ENCODE peak calls at places on chromosomes 6 and 20, in seven cellular contexts. R is NCI-H510A treated with DMSO at 0.1 percent for 48 hours, M is neural crest cell, N is HFFc6, S is mesothelial cell of epicardium, T is M059J, Z is midbrain. D is an unnamed sample.

GRCh38 chr6:42777126-42777822 is 4.6 kb upstream of the BICRAL start:
- DNase-seq in R (no peak), T (peak), N (peak), Z (no peak), M (no peak), S (no peak), D (no peak)

GRCh38 chr6:107293421-107293820 is 165.9 kb downstream of the PDSS2 start:
- DNase-seq in S (no peak), N (no peak), Z (no peak), T (no peak), R (no peak), M (no peak), D (no peak)

GRCh38 chr6:11381801-11382513 is 149.5 kb upstream of the NEDD9 start:
- DNase-seq in Z (no peak), M (no peak), R (no peak), N (no peak), S (no peak), T (no peak), D (no peak)

GRCh38 chr20:48461351-48461750 is 366.4 kb downstream of the PREX1 start:
- DNase-seq in T (no peak), Z (no peak), S (no peak), N (no peak), R (no peak), M (no peak), D (no peak)

GRCh38 chr20:37295001-37295400 is 5.5 kb downstream of the MANBAL start:
- DNase-seq in Z (no peak), T (peak), S (no peak), N (peak), R (peak), M (no peak), D (peak)

GRCh38 chr6:159679091-159680077 is 13.7 kb downstream of the SOD2 start:
- DNase-seq in T (peak), S (no peak), M (no peak), Z (no peak), R (no peak), N (peak), D (no peak)

GRCh38 chr6:77511860-77512259 is 48.6 kb upstream of the HTR1B start:
- DNase-seq in S (no peak), T (no peak), N (no peak), R (no peak), M (no peak), Z (no peak), D (no peak)

GRCh38 chr20:58511861-58512260 is 3.3 kb downstream of the APCDD1L start:
- DNase-seq in R (no peak), N (no peak), T (no peak), M (no peak), Z (no peak), S (no peak), D (no peak)

GRCh38 chr20:13251556-13251955 is 30.5 kb downstream of the ISM1 start:
- DNase-seq in N (no peak), R (no peak), Z (no peak), M (no peak), T (no peak), S (no peak), D (no peak)

GRCh38 chr20:13139459-13140150 is 81.5 kb upstream of the ISM1 start:
- DNase-seq in S (no peak), N (no peak), Z (no peak), T (peak), R (no peak), M (no peak), D (no peak)

D was measured in NCI-H460.